ENCODE peak calls at places on chromosomes 13 and 19, in four cellular contexts. B, J, D and N are unnamed samples.

GRCh38 chr13:93268327-93269028 is 41.9 kb downstream of the GPC6 start:
- DNase-seq in B (no peak), J (no peak), D (no peak), N (no peak)

GRCh38 chr19:30504272-30504671 is 132.1 kb downstream of the ZNF536 start:
- DNase-seq in B (no peak), J (no peak), D (no peak), N (no peak)

GRCh38 chr13:97359181-97360057 is 74.5 kb upstream of the RAP2A start:
- DNase-seq in B (peak), J (peak), D (peak), N (peak)

GRCh38 chr13:98482476-98483444 is 94.1 kb downstream of the STK24 start:
- DNase-seq in B (no peak), J (peak), D (no peak), N (no peak)

GRCh38 chr13:59425211-59425721 is 738.5 kb downstream of the DIAPH3 start:
- DNase-seq in B (no peak), J (peak), D (no peak), N (no peak)

GRCh38 chr13:45196622-45197021 is 4.2 kb downstream of the KCTD4 start:
- DNase-seq in B (no peak), J (peak), D (no peak), N (no peak)

GRCh38 chr19:35986664-35987570 is 8.1 kb upstream of the SDHAF1 start:
- DNase-seq in B (no peak), J (no peak), D (no peak), N (peak)

GRCh38 chr19:850221-850978 is 1.7 kb upstream of the ELANE start:
- DNase-seq in B (no peak), J (peak), D (peak), N (peak)

GRCh38 chr19:6161271-6161850 is 25.9 kb downstream of the ACSBG2 start:
- DNase-seq in B (peak), J (no peak), D (peak), N (no peak)

GRCh38 chr19:58474997-58475713 is 997 bp upstream of the ZNF446 start:
- DNase-seq in B (no peak), J (no peak), D (no peak), N (no peak)

GRCh38 chr13:53098455-53098854 is 69.8 kb downstream of the OLFM4 start:
- DNase-seq in B (no peak), J (no peak), D (no peak), N (no peak)

GRCh38 chr13:79528759-79529191 is 47.8 kb downstream of the NDFIP2 start:
- DNase-seq in B (no peak), J (peak), D (no peak), N (no peak)

GRCh38 chr19:1087813-1088418 is 7.3 kb downstream of the POLR2E start:
- DNase-seq in B (no peak), J (no peak), D (no peak), N (no peak)

GRCh38 chr13:100394005-100394695 is 194.4 kb downstream of the GGACT start:
- DNase-seq in B (no peak), J (peak), D (no peak), N (no peak)

GRCh38 chr13:94661396-94661795 is 50.9 kb downstream of the SOX21 start:
- DNase-seq in B (no peak), J (no peak), D (no peak), N (no peak)

GRCh38 chr13:45466359-45466758 is 1.6 kb downstream of the COG3 start:
- DNase-seq in B (no peak), J (no peak), D (no peak), N (no peak)

GRCh38 chr19:15696654-15697194 is 23.8 kb downstream of the CYP4F12 start:
- DNase-seq in B (no peak), J (no peak), D (no peak), N (no peak)

GRCh38 chr13:31160857-31161582 is 684 bp downstream of the HSPH1 start:
- DNase-seq in B (peak), J (peak), D (peak), N (no peak)

GRCh38 chr13:20136781-20137703 is 23.8 kb downstream of the GJA3 start:
- DNase-seq in B (peak), J (no peak), D (peak), N (peak)
- TF ChIP-seq MAZ in B (no peak), J (no peak), D (no peak), N (no peak)

DNA sequence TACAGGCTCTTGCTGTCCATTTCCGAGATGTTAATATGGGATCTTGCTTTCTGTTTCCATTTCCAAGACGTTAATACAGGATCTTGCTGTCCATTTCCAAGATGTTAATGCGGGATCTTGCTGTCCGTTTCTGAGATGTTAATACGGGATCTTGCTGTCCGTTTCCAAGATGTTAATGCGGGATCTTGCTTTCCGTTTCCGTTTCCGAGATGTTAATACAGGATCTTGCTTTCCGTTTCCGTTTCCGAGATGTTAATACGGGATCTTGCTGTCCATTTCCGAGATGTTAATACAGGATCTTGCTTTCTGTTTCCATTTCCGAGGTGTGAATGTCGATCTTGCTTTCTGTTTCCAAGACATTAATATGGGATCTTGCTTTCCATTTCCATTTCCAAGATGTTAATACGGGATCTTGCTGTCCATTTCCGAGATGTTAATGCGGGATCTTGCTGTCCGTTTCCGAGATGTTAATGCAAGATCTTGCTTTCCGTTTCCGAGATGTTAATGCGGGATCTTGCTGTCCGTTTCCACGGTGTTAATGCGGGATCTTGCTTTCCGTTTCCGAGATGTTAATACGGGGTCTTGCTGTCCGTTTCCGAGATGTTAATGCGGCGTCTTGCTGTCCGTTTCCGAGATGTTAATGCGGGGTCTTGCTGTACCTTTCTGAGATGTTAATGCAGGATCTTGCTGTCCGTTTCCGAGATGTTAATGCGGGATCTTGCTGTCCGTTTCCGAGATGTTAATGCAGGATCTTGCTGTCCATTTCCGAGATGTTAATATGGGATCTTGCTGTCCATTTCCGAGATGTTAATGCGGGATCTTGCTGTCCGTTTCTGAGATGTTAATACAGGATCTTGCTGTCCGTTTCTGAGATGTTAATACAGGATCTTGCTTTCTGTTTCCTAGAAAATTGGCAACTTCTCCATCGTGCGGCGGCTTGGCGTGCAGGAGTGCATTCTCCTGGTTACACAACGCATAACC is 38.3 kb downstream of the PEX11G start:
- DNase-seq in B (peak), J (peak), D (no peak), N (no peak)
- TF ChIP-seq MAZ in B (no peak), J (no peak), D (no peak), N (no peak)

DNA sequence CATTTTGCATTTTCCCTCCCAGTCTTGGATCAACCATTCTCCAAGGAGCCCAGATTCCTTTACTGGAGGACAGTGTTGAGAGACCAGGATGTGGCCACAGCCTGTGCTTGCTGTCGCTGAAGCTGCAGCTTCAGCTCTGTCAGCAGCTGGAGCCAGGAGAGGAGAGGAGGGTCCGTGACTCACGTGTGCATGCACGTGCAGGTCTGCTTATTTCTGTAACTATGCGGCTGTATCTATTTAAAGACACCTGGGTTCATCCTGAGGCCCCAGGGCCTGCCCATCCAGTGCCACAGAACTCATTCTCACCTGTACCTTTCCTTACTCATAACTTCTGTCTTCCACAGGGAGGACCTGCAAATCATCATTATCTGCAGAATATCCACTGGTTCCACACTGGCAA is 8.2 kb upstream of the LAMP1 start:
- DNase-seq in B (no peak), J (no peak), D (no peak), N (no peak)
- TF ChIP-seq MAZ in B (no peak), J (no peak), D (no peak), N (no peak)

GRCh38 chr13:109785141-109785891 is 1.1 kb downstream of the IRS2 start:
- DNase-seq in B (no peak), J (peak), D (no peak), N (no peak)
- TF ChIP-seq MAZ in B (no peak), J (no peak), D (no peak), N (no peak)

DNA sequence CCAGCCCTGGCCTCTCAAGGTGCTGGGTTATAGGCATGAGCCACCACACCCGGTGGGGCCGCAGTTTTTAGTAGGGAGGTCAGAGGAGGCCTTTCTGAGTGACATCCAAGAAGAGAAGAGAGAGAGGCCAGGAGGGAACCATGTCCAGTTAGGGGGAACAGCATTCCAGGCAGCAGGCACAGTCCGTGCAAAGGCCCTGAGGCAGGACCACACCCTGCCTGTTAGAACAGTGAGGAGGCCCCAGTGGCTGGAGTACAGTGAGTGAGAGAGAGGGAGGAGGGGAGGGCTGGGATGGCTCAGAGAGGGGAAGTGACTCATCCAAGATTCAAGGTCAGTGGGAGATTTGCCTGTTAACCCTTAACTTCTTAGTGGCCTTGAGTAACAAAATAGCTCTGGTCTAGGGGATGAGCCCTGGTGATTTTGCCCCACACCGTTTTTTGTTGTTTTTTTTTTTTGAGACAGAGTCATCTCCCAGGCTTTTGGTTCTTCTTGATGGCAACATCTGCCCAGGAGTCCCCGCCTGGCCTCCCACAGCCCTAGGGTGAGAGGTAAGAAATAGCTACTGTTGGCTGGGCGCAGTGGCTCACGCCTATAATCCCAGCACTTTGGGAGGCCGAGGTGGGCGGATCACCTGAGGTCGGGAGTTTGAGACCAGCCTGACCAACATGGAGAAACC is 2.7 kb upstream of the PLIN3 start:
- DNase-seq in B (peak), J (peak), D (peak), N (peak)
- TF ChIP-seq MAZ in B (peak), J (peak), D (peak), N (no peak)

GRCh38 chr19:51138549-51138979 is 3.5 kb upstream of the SIGLEC7 start:
- DNase-seq in B (no peak), J (no peak), D (no peak), N (no peak)
- TF ChIP-seq MAZ in B (no peak), J (no peak), D (no peak), N (no peak)

DNA sequence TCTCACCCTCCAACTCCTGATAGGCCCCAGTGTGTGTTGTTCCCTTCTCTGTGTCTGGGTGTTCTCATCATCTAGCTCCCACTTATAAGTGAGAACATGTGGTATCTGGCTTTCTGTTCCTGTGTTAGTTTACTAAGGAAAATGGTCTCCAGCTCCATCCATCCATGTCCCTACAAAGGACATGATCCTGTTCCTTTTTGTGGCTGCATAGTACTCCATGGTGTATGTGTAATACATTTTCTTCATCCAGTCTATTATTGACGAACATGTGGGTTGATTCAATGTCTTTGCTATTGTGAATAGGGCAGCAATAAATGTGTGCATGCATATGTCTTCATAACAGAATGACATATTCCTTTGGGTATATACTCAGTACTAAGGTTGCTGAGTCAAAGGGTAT is 1397.0 kb downstream of the UQCRFS1 start:
- DNase-seq in B (no peak), J (no peak), D (no peak), N (no peak)
- TF ChIP-seq MAZ in B (no peak), J (no peak), D (no peak), N (no peak)